ENCODE peak calls at places on chromosomes 5 and 9, in seven cellular contexts. D is epithelial cell of esophagus, F is psoas muscle, U is gastrocnemius medialis, W is dorsolateral prefrontal cortex, E is IMR-90, C is foreskin fibroblast. I is an unnamed sample.

GRCh38 chr5:142866563-142867275 is 96.5 kb downstream of the ARHGAP26 start:
- DNase-seq in D (peak; percentile 76), F (no peak), U (no peak), W (no peak), E (peak; percentile 73), C (peak; percentile 75), I (peak; percentile 82)

GRCh38 chr5:83718195-83718825 is 2.3 kb downstream of the HAPLN1 start:
- DNase-seq in D (peak; percentile 69), F (no peak), U (no peak), W (peak; percentile 15), E (peak; percentile 73), C (peak; percentile 76), I (peak; percentile 85)

GRCh38 chr5:72163349-72163983 is 56.2 kb downstream of the MAP1B start:
- DNase-seq in D (no peak), F (no peak), U (no peak), W (no peak), E (no peak), C (no peak), I (no peak)

GRCh38 chr5:151825445-151825844 is 53.7 kb downstream of the G3BP1 start:
- DNase-seq in D (peak; percentile 65), F (no peak), U (no peak), W (peak; percentile 37), E (peak; percentile 69), C (peak; percentile 84), I (peak; percentile 81)

GRCh38 chr9:113454914-113455761 is 8.4 kb upstream of the RGS3 start:
- DNase-seq in D (peak; percentile 63), F (peak; percentile 41), U (peak; percentile 34), W (no peak), E (peak; percentile 93), C (peak; percentile 91), I (peak; percentile 92)

GRCh38 chr5:31722111-31722510 is 83.2 kb downstream of the PDZD2 start:
- DNase-seq in D (no peak), F (no peak), U (no peak), W (no peak), E (no peak), C (no peak), I (no peak)

GRCh38 chr9:133512253-133513213 is 12.2 kb downstream of the MYMK start:
- DNase-seq in D (no peak), F (peak; percentile 1), U (no peak), W (no peak), E (no peak), C (no peak), I (no peak)

GRCh38 chr5:58455495-58455894 is 4.4 kb downstream of the PLK2 start:
- DNase-seq in D (no peak), F (no peak), U (no peak), W (no peak), E (no peak), C (peak; percentile 9), I (no peak)

GRCh38 chr9:133238851-133239532 is 29.9 kb upstream of the OBP2B start:
- DNase-seq in D (peak; percentile 42), F (peak; percentile 64), U (no peak), W (no peak), E (peak; percentile 19), C (peak; percentile 66), I (peak; percentile 62)

GRCh38 chr9:32581512-32582143 is 8.7 kb upstream of the NDUFB6 start:
- DNase-seq in D (peak; percentile 79), F (no peak), U (no peak), W (no peak), E (peak; percentile 67), C (peak; percentile 78), I (peak; percentile 87)

GRCh38 chr5:5017827-5018559 is 122.1 kb upstream of the ADAMTS16 start:
- DNase-seq in D (no peak), F (no peak), U (no peak), W (no peak), E (no peak), C (peak; percentile 81), I (no peak)

GRCh38 chr5:65468633-65469032 is 13.1 kb downstream of the ADAMTS6 start:
- DNase-seq in D (peak; percentile 13), F (no peak), U (no peak), W (no peak), E (peak; percentile 44), C (peak; percentile 31), I (peak; percentile 31)

GRCh38 chr9:79408200-79408599 is 163.6 kb upstream of the TLE4 start:
- DNase-seq in D (no peak), F (no peak), U (no peak), W (no peak), E (peak; percentile 8), C (peak; percentile 6), I (no peak)

GRCh38 chr9:4973246-4973645 is 11.8 kb upstream of the JAK2 start:
- DNase-seq in D (peak; percentile 15), F (no peak), U (no peak), W (no peak), E (peak; percentile 10), C (peak; percentile 38), I (no peak)

GRCh38 chr9:98880311-98881015 is 63.2 kb upstream of the COL15A1 start:
- DNase-seq in D (no peak), F (no peak), U (no peak), W (no peak), E (no peak), C (no peak), I (no peak)

GRCh38 chr5:150780180-150780692 is 1.7 kb downstream of the SMIM3 start:
- DNase-seq in D (no peak), F (peak; percentile 46), U (peak; percentile 68), W (no peak), E (peak; percentile 79), C (peak; percentile 89), I (peak; percentile 33)

GRCh38 chr5:149379177-149379761 is at the start of gene IL17B:
- DNase-seq in D (no peak), F (no peak), U (no peak), W (no peak), E (no peak), C (no peak), I (no peak)

GRCh38 chr5:55856511-55857246 is 5.5 kb downstream of the IL31RA start:
- DNase-seq in D (no peak), F (no peak), U (no peak), W (no peak), E (no peak), C (no peak), I (no peak)

GRCh38 chr9:133935328-133936040 is 56.6 kb downstream of the VAV2 start:
- DNase-seq in D (no peak), F (peak; percentile 70), U (peak; percentile 40), W (no peak), E (peak; percentile 70), C (peak; percentile 27), I (peak; percentile 65)

GRCh38 chr9:114314881-114315722 is 7.8 kb upstream of the ORM1 start:
- DNase-seq in D (peak; percentile 49), F (no peak), U (no peak), W (no peak), E (no peak), C (peak; percentile 43), I (no peak)

GRCh38 chr9:98657897-98658296 is 50.8 kb downstream of the GABBR2 start:
- DNase-seq in D (peak; percentile 84), F (no peak), U (no peak), W (no peak), E (peak; percentile 78), C (no peak), I (peak; percentile 45)

GRCh38 chr5:78076351-78076750 is 218.1 kb downstream of the AP3B1 start:
- DNase-seq in D (no peak), F (no peak), U (no peak), W (no peak), E (no peak), C (no peak), I (no peak)

GRCh38 chr5:95730730-95731570 is at the start of gene RHOBTB3:
- DNase-seq in D (peak; percentile 61), F (peak; percentile 91), U (peak; percentile 91), W (peak; percentile 89), E (peak; percentile 91), C (peak; percentile 96), I (peak; percentile 96)

GRCh38 chr9:15444141-15444540 is 21.5 kb downstream of the SNAPC3 start:
- DNase-seq in D (no peak), F (no peak), U (no peak), W (no peak), E (no peak), C (no peak), I (no peak)

DNA sequence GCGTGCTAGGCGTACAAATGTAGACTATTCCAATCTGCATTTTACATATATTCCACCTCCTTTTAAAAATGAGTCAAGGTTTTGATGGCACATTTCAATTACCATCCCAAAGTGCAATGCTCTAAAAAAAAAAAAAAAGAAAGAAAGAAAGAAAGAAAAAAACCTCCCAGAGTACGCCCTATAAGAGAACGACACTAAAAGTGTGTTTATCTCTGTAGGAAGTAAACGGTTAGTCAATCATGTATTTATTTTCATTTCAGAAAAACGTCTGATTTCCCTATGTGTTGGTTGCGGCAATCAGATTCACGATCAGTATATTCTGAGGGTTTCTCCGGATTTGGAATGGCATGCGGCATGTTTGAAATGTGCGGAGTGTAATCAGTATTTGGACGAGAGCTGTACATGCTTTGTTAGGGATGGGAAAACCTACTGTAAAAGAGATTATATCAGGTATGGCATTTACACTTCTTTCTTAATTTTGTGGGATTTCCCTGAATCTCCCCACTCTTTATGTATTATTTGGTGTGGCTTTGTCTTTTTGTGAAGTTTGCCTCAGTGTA is 1.1 kb downstream of the ISL1 start:
- DNase-seq in D (peak; percentile 34), F (no peak), U (no peak), W (no peak), E (no peak), C (peak; percentile 56), I (no peak)
- H3K4me3 ChIP-seq in D (peak overlapping the region; percentile 60), F (peak overlapping the region; percentile 59), U (no peak overlapping the region), W (no peak overlapping the region), E (no peak overlapping the region), C (peak overlapping the region; percentile 58), I (peak overlapping the region; percentile 42)

GRCh38 chr9:86405086-86405491 is 50.9 kb upstream of the TUT7 start:
- DNase-seq in D (no peak), F (no peak), U (no peak), W (no peak), E (no peak), C (no peak), I (no peak)
- TF ChIP-seq CTCF in D (no peak), F (no peak), U (no peak), W (no peak), E (no peak), C (no peak), I (no peak)

GRCh38 chr5:34487956-34488355 is 168.2 kb upstream of the RAI14 start:
- DNase-seq in D (no peak), F (no peak), U (no peak), W (no peak), E (no peak), C (peak; percentile 56), I (no peak)
- H3K4me3 ChIP-seq in D (no peak overlapping the region), F (no peak overlapping the region), U (no peak overlapping the region), W (no peak overlapping the region), E (no peak overlapping the region), C (no peak overlapping the region), I (no peak overlapping the region)

DNA sequence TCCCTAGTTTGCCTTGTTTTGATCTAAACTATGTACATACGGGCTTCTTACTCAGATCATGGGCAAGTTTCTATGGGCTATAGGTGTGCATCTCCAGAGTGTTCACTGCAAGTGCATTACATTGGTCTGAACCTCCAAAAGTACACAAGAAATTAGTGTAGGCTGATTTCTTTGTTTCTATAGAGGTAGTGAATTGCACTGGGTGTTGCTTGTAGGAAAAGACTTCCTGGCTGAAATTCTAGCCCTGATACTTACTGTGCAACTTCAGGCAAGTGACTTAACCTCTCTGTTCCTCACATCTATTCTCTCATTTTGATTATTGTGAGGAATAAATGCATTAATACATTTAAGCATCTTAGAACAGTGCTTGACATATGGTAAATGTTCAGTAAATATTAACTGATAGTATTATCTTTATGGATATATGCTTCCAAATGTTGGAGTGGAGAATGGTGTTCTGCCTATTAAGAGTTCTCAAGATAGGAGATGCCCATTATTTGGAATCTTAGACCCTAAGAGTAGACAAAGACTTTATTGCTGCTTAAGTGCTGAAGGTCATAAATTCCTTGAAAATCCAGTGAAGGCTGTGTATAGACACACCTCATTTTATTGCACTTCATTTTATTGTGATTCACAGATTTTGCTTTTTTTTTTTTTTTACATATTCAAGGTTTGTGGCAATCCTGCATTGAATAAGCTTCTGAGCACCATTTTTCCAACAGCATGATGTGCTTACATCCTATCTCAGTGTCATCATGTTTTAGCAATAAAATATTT is 38.4 kb upstream of the TLR4 start:
- DNase-seq in D (no peak), F (no peak), U (no peak), W (no peak), E (no peak), C (no peak), I (no peak)
- TF ChIP-seq CTCF in D (no peak), F (no peak), U (no peak), W (no peak), E (no peak), C (no peak), I (no peak)